ENCODE peak calls at places on chromosomes 6 and 20, in ten cellular contexts. Z, K, T, D, U, P, L, O, G and X are unnamed samples.

GRCh38 chr6:81808834-81809598 is 56.5 kb upstream of the TENT5A start:
- DNase-seq in Z (no peak), O (peak; percentile 31), D (no peak), U (peak; percentile 58), P (no peak), G (no peak), T (no peak), K (peak; percentile 57), L (peak; percentile 72), X (no peak)

GRCh38 chr20:17460119-17460518 is 71.1 kb downstream of the BFSP1 start:
- DNase-seq in O (no peak), L (no peak), G (no peak), Z (no peak), U (no peak), D (no peak), P (no peak), K (no peak), T (peak; percentile 43), X (no peak)

GRCh38 chr6:24883618-24884017 is 52.1 kb downstream of the RIPOR2 start:
- DNase-seq in L (no peak), G (no peak), Z (no peak), U (peak; percentile 35), P (no peak), O (no peak), D (no peak), K (peak; percentile 42), T (no peak), X (no peak)

GRCh38 chr6:7172605-7173185 is 64.9 kb downstream of the RREB1 start:
- DNase-seq in U (peak; percentile 58), P (no peak), L (peak; percentile 64), K (peak; percentile 62), G (peak; percentile 73), T (no peak), D (no peak), Z (no peak), O (no peak), X (no peak)

GRCh38 chr6:30947231-30947630 is 6.5 kb downstream of the MUCL3 start:
- DNase-seq in T (no peak), D (no peak), K (no peak), U (no peak), G (no peak), O (no peak), P (no peak), L (no peak), Z (no peak), X (no peak)

GRCh38 chr6:148869589-148869988 is 122.8 kb downstream of the UST start:
- DNase-seq in T (peak; percentile 19), Z (no peak), L (no peak), G (no peak), D (no peak), K (peak; percentile 80), U (peak; percentile 62), O (no peak), P (no peak), X (peak; percentile 96)

GRCh38 chr20:22563062-22563965 is 21.1 kb downstream of the FOXA2 start:
- DNase-seq in U (no peak), K (no peak), O (no peak), G (no peak), D (no peak), L (no peak), T (no peak), P (no peak), Z (no peak), X (no peak)

GRCh38 chr6:95248501-95248900 is 328.8 kb upstream of the MANEA start:
- DNase-seq in K (no peak), Z (no peak), L (no peak), G (no peak), D (no peak), U (peak; percentile 24), P (no peak), T (no peak), O (no peak), X (no peak)

GRCh38 chr20:50916257-50916656 is 15.0 kb downstream of the ADNP start:
- DNase-seq in G (no peak), P (peak; percentile 49), T (no peak), K (peak; percentile 60), O (no peak), U (peak; percentile 57), Z (no peak), L (no peak), D (no peak), X (peak; percentile 92)

GRCh38 chr6:52454556-52454955 is 34.4 kb downstream of the EFHC1 start:
- DNase-seq in G (no peak), U (peak; percentile 38), Z (no peak), L (no peak), O (no peak), T (no peak), D (no peak), P (no peak), K (peak; percentile 39), X (peak; percentile 95)

GRCh38 chr20:25514747-25515340 is 70.5 kb downstream of the NINL start:
- DNase-seq in Z (no peak), O (no peak), T (no peak), U (no peak), K (no peak), D (no peak), P (no peak), G (no peak), L (no peak), X (no peak)

GRCh38 chr20:25517124-25517523 is 68.2 kb downstream of the NINL start:
- DNase-seq in P (no peak), D (no peak), G (no peak), O (no peak), K (no peak), L (no peak), T (no peak), Z (no peak), U (no peak), X (no peak)

GRCh38 chr20:25512709-25513108 is 72.6 kb downstream of the NINL start:
- DNase-seq in P (no peak), U (no peak), G (no peak), Z (no peak), D (no peak), O (no peak), K (no peak), L (no peak), T (no peak), X (no peak)

GRCh38 chr20:25511183-25511582 is 74.1 kb downstream of the NINL start:
- DNase-seq in G (no peak), P (no peak), O (no peak), K (no peak), U (no peak), D (no peak), L (no peak), T (no peak), Z (no peak), X (no peak)

DNA sequence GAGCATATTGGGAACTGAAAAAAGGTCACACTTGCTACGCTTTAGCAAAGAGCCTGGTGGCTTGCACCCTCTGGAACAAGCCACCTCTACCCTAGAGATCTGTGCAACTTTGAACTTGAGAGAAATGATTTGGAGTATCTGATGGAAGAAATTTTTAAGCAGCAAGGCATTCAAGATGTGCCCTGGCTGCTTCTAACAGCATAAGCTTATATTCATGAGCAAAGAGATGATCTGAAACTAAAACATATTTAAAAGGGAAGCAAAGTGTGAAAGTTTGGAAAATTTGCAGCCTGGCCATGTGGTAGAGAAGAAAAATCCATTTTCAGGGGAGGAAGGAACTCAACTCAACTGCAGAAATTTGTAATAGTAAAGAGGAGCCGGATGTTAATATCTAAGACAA is 71.1 kb downstream of the NINL start:
- DNase-seq in T (no peak), U (no peak), P (no peak), D (no peak), K (no peak), O (no peak), L (no peak), Z (no peak), G (no peak), X (no peak)
- TF ChIP-seq CTCF in T (no peak), U (no peak), P (no peak), D (no peak), K (no peak), O (no peak), L (no peak), Z (no peak), G (no peak), X (no peak)

DNA sequence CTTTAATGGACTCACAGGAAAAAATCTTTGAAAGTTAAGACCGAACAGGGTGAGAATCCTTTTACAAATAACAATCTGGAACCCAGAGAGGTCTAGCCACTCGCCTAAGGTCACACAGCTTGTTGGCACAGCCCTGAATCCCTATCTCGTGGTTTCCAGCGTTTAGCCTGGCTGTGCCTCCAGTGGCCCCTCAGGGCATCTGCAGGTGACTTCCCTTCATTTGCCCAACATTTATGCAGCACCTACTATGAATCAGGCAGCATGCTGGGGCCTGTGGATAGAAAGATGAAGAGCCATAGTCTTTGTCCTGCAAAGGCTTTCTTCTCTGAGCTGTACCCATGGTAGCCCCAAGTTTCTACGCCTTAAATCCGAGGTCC is 2.6 kb upstream of the NR2E1 start:
- DNase-seq in G (no peak), L (peak; percentile 19), T (no peak), D (no peak), P (no peak), Z (no peak), O (no peak), U (no peak), K (no peak), X (peak; percentile 65)
- TF ChIP-seq CTCF in G (no peak), L (no peak), T (no peak), D (no peak), P (no peak), Z (peak; percentile 29), O (no peak), U (no peak), K (no peak), X (no peak)

GRCh38 chr6:137921823-137922222 is 54.8 kb downstream of the TNFAIP3 start:
- DNase-seq in Z (no peak), D (no peak), L (peak; percentile 54), G (no peak), O (no peak), P (no peak), T (no peak), K (no peak), U (no peak), X (no peak)
- TF ChIP-seq CTCF in Z (peak; percentile 17), D (no peak), L (peak; percentile 48), G (no peak), O (peak; percentile 7), P (no peak), T (no peak), K (peak; percentile 16), U (peak; percentile 17), X (no peak)

GRCh38 chr6:17395112-17395511 is 1.7 kb downstream of the CAP2 start:
- DNase-seq in D (no peak), K (no peak), U (no peak), G (no peak), T (no peak), O (no peak), Z (no peak), L (no peak), P (no peak), X (no peak)

GRCh38 chr6:17392978-17393334 is 439 bp upstream of the CAP2 start:
- DNase-seq in U (no peak), D (no peak), Z (no peak), L (no peak), G (no peak), O (no peak), K (no peak), T (no peak), P (no peak), X (no peak)

GRCh38 chr6:17394192-17394611 is 807 bp downstream of the CAP2 start:
- DNase-seq in Z (peak; percentile 48), G (peak; percentile 55), P (peak; percentile 67), O (peak; percentile 42), T (peak; percentile 61), K (peak; percentile 71), L (peak; percentile 28), D (peak; percentile 79), U (peak; percentile 58), X (peak; percentile 75)

GRCh38 chr6:17396256-17396655 is 2.9 kb downstream of the CAP2 start:
- DNase-seq in U (no peak), Z (no peak), G (no peak), P (no peak), L (no peak), K (no peak), T (no peak), D (no peak), O (no peak), X (no peak)

GRCh38 chr6:17393335-17394191 is at the start of gene CAP2:
- DNase-seq in G (peak; percentile 70), O (peak; percentile 76), K (peak; percentile 49), L (peak; percentile 9), Z (peak; percentile 66), P (peak; percentile 59), T (peak; percentile 58), D (peak; percentile 89), U (peak; percentile 44), X (peak; percentile 41)
- TF ChIP-seq CTCF in G (no peak), O (no peak), K (no peak), L (no peak), Z (no peak), P (no peak), T (no peak), D (no peak), U (no peak), X (no peak)